ENCODE peak calls at places on chromosomes 1 and 21, in seven cellular contexts. N, V, L, J, O, X and T are unnamed samples.

GRCh38 chr1:22262583-22262982 is 119.7 kb upstream of the WNT4 start:
- DNase-seq in N (no peak), V (no peak), L (peak), J (no peak), O (no peak), X (peak), T (no peak)

GRCh38 chr1:165827199-165828102 is at the start of gene UCK2:
- DNase-seq in N (peak), V (peak), L (peak), J (peak), O (peak), X (peak), T (no peak)

GRCh38 chr1:214551436-214552173 is at the start of gene PTPN14:
- DNase-seq in N (peak), V (peak), L (peak), J (peak), O (peak), X (no peak), T (peak)

GRCh38 chr1:107135466-107135865 is 5.4 kb upstream of the NTNG1 start:
- DNase-seq in N (no peak), V (no peak), L (no peak), J (peak), O (no peak), X (peak), T (no peak)

GRCh38 chr21:33443174-33443573 is 36.6 kb downstream of the TMEM50B start:
- DNase-seq in N (no peak), V (no peak), L (no peak), J (peak), O (no peak), X (no peak), T (no peak)

GRCh38 chr1:162562452-162562828 is 918 bp downstream of the UAP1 start:
- DNase-seq in N (no peak), V (peak), L (peak), J (no peak), O (no peak), X (no peak), T (no peak)

GRCh38 chr1:5423109-5423508 is 569.1 kb downstream of the NPHP4 start:
- DNase-seq in N (no peak), V (no peak), L (no peak), J (peak), O (no peak), X (peak), T (no peak)

GRCh38 chr1:3625151-3625907 is 514 bp downstream of the TPRG1L start:
- DNase-seq in N (no peak), V (peak), L (peak), J (peak), O (peak), X (no peak), T (peak)

GRCh38 chr1:30284728-30285460 is 438.5 kb downstream of the MATN1 start:
- DNase-seq in N (no peak), V (no peak), L (peak), J (no peak), O (no peak), X (no peak), T (no peak)

GRCh38 chr1:95829581-95829980 is 595.6 kb downstream of the RWDD3 start:
- DNase-seq in N (no peak), V (no peak), L (no peak), J (no peak), O (no peak), X (no peak), T (no peak)

GRCh38 chr1:226602186-226603029 is 53.8 kb downstream of the STUM start:
- DNase-seq in N (peak), V (no peak), L (peak), J (no peak), O (peak), X (no peak), T (no peak)

GRCh38 chr1:246398126-246398813 is 108.8 kb downstream of the SMYD3 start:
- DNase-seq in N (no peak), V (no peak), L (no peak), J (no peak), O (no peak), X (no peak), T (no peak)

GRCh38 chr1:94327001-94327685 is 89.8 kb upstream of the ARHGAP29 start:
- DNase-seq in N (peak), V (no peak), L (peak), J (peak), O (no peak), X (no peak), T (no peak)

GRCh38 chr1:23524716-23525401 is 6.2 kb downstream of the E2F2 start:
- DNase-seq in N (no peak), V (no peak), L (peak), J (no peak), O (no peak), X (peak), T (no peak)
- H3K4me3 ChIP-seq in N (no peak), V (no peak), L (no peak), J (no peak), O (no peak), X (peak), T (no peak)

DNA sequence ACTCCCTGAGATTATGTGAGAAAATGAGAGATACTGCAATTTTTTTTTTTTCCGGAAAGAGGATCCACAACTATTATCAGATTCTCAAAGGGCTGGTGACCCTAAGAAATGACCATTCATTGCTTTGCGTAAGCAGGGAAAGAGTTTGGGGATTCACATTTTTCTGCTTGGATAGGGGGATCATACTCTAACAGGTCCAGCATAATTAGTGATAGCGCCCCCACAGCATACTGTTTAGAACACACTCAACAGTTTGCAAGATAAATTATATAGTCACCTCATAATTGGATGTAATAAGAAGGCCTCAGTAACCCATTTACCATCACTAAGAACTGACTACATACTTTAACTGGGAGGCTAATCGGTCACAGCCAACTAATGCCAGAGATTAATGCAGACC is 1.9 kb downstream of the CCT3 start:
- DNase-seq in N (no peak), V (no peak), L (no peak), J (no peak), O (no peak), X (peak), T (peak)
- TF ChIP-seq CTCF in N (no peak), V (no peak), L (no peak), J (peak), O (no peak), X (peak), T (peak)

DNA sequence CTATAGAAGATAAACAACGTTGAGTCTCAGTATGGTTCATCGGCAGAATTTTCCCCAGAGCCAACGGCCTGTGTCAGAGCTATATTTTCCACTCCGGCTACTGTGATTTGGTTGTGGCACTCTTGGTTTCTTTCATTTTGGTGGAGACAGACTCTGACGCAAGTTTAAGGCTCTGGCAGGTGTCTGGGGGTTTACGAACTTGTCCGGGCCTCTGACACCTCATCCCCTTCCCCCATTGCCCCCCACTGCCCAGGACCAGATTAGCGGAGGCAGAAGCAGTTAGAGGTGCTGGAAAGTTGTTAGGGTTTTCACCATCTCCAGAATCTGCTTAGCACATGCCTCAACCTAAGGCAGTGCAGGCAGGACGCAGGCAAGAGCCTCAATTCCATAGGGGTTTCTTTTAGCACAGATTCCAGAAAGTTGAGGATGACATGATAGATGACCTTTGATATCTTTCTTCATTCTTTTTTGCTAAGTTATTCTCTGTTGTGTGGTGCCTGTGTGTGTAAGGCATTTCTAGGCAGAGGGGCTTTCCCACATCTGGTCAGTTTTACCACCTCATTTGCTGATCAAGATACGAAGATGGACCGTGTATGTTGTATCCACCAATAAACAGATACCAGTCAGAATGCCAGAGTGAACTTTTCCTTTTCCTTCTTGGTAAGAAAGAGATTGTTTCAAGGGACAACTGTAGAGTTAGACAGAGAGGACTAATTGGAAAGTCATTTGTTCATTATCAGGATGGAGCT is 18.4 kb upstream of the IL10 start:
- DNase-seq in N (no peak), V (no peak), L (no peak), J (no peak), O (no peak), X (no peak), T (no peak)
- H3K4me3 ChIP-seq in N (no peak), V (no peak), L (no peak), J (no peak), O (no peak), X (no peak), T (no peak)

GRCh38 chr21:37758997-37759396 is 157.3 kb downstream of the KCNJ6 start:
- DNase-seq in N (no peak), V (peak), L (peak), J (peak), O (no peak), X (peak), T (no peak)
- TF ChIP-seq CTCF in N (no peak), V (no peak), L (peak), J (peak), O (peak), X (peak), T (peak)

DNA sequence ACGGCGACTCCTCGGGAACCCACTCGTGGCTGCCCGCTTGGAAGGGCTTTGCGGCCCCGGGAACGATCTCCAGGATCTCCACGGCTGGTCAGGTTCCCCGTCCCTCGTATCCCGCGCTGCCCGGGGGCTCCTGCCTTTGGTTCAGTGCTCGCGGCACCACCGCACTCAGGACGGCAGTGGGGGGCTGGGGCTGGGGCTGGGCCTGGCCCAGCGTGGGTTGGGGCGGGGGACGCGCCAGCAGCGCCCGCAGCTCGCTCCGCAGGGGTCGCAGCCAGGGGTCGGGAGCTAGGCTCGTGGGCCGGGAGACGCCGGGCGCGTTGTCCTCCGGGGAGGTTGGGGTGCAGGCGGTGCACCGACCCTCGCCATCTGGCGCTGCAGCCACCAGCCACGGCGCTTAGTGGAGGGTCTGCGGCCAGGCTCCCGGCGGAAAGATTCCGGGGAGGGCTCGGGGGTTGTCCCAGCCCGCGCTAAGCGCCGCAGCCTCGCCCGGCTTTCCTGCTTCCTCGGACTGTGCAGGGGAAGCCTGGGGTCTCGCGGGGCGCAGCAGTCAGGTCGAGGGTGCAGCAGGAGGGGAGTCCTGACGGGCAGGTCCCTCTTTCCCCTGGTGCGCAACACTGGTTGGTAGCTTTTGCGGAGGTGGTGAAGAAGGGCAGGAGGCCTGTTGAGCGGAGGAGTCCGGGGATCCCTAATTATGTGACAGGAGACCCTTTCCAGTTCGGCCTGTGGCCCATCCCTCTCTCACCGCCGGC is 9.0 kb downstream of the SIM2 start:
- DNase-seq in N (no peak), V (no peak), L (no peak), J (no peak), O (peak), X (no peak), T (no peak)
- H3K4me3 ChIP-seq in N (peak), V (no peak), L (no peak), J (no peak), O (no peak), X (no peak), T (no peak)

GRCh38 chr1:229972600-229973296 is 94.3 kb upstream of the GALNT2 start:
- DNase-seq in N (no peak), V (no peak), L (no peak), J (no peak), O (peak), X (peak), T (no peak)
- TF ChIP-seq CTCF in N (no peak), V (no peak), L (peak), J (no peak), O (no peak), X (peak), T (peak)

DNA sequence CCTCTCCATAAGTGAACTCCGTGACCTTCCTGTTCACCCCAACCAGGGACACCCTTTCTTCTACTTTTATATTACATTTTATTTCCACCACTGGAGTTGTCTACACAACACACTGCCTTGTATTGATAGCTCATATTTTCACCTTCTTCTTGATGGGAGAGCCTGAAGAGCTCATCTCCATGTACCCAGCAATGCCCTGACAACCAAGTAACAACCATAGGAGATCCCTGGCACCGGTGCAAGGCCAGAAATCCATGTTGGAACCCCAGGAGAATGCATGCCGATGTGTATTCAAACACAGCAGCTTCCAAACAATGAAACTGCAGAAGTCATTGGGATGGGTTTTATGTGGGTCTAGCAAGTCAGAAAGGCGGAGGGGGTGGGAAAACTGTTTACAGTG is 15.5 kb downstream of the TENT5C start:
- DNase-seq in N (no peak), V (peak), L (no peak), J (no peak), O (no peak), X (no peak), T (no peak)
- H3K4me3 ChIP-seq in N (no peak), V (no peak), L (no peak), J (no peak), O (no peak), X (no peak), T (no peak)

DNA sequence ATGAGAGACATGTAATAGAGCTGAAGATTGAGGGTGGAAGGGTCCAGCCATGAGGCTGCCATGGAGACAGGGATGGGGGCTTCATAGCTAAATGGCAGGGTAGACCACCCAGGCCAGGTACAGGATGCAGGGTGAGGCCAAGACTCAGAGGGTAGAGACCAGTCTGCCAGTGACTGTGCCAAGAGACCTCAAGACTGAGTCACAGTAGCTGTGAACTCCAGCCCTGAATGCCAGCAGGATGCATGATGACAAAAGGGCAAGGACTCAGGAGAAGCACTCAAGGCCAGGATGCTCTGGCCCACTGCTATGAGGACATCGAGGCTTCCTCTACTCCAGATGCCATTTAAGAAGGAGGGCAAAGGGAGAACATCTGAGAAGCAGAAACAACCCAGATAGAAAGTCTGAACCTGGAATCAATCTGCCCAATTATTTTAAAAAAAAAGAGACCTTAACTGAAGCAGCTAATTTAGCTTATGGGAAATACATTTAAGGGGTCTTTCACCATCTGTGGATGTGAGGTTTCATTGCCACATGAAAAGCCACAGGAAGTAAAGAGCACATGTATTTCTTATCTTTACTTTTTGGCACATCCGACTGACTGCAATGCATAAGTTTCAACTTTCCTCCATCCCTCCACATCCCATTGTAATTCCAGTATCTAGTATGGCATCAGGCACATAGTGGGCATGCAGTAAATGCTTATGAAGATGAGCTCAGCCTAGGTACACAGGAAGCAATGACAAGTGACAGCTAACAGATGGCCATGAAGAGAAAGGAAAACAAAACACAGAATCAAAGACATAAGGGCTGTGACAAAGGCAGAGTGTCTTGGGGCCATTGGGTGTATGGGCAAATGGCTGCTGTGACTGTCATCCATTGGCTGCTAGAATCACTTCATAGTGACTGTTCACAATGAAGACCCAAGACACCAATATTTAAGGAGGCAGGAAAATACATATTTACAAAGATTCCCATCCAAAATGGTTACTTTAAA is 40.2 kb downstream of the SUSD4 start:
- DNase-seq in N (no peak), V (no peak), L (no peak), J (no peak), O (no peak), X (no peak), T (no peak)
- TF ChIP-seq CTCF in N (no peak), V (no peak), L (no peak), J (no peak), O (no peak), X (no peak), T (no peak)

GRCh38 chr1:11690669-11691301 is 725 bp upstream of the DRAXIN start:
- DNase-seq in N (no peak), V (no peak), L (no peak), J (peak), O (peak), X (no peak), T (no peak)

GRCh38 chr1:11692899-11693590 is 1.5 kb downstream of the DRAXIN start:
- DNase-seq in N (no peak), V (no peak), L (peak), J (no peak), O (no peak), X (no peak), T (peak)

GRCh38 chr1:11693917-11694316 is 2.4 kb downstream of the DRAXIN start:
- DNase-seq in N (no peak), V (no peak), L (no peak), J (no peak), O (no peak), X (no peak), T (no peak)

GRCh38 chr1:11691302-11691914 is at the start of gene DRAXIN:
- DNase-seq in N (no peak), V (no peak), L (no peak), J (peak), O (peak), X (no peak), T (no peak)

DNA sequence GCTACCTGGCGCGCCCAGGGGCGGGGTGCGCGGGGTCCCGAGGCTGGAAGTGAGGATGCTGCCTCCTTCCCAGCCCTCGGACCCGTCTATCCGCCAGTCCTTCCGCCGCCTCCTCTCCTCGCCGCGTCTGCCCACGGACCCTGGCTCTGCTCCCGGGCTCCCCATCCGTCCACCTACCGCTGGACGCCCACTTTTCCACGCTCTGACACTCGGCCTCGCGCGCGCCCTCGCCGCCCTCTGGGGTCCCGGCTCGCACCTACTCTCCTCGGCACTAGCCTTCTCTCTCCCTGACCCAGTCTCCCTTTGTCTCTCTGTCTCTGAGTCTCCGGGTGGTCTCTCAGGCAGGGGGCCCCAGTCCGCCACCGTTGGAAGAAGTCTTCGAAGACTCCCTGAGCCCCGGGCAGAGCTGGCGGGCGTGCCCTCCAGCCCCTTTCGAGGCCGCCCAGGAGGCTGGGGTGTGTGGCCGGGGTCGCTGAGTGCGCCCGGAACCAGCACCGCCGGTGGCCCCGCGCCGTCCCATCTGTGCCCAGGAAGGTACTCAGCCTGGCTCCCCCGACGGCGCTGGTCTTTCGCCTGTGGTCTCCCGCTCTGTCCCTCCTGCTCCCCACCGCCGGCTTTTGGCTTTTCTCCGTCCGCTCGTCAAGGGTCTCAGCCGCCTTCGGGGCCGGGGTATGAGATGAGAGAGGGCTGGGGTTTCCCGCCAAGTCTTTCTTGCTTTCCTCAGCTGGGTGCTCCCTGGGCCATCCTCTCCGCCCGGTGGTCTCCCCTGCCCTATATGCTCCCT is 610 bp downstream of the DRAXIN start:
- DNase-seq in N (no peak), V (no peak), L (no peak), J (no peak), O (no peak), X (no peak), T (no peak)
- H3K4me3 ChIP-seq in N (peak), V (no peak), L (no peak), J (peak), O (peak), X (no peak), T (no peak)